ENCODE peak calls at places on chromosomes 11 and 22, in six cellular contexts. N, D, Q, W, U and S are unnamed samples. For H3K27me3, the result is how much of the 10 kb centered on the place peaks cover.

GRCh38 chr22:38868886-38869381 is 3.1 kb downstream of the CBX6 start:
- DNase-seq in N (peak), D (peak), Q (peak), W (peak), U (peak), S (peak)

GRCh38 chr11:69436041-69436982 is 45.2 kb upstream of the LINC01488 start:
- DNase-seq in N (no peak), D (no peak), Q (no peak), W (no peak), U (no peak), S (no peak)

GRCh38 chr22:31488346-31488883 is 1.2 kb downstream of the EIF4ENIF1 start:
- DNase-seq in N (no peak), D (no peak), Q (no peak), W (no peak), U (no peak), S (no peak)

GRCh38 chr11:86416494-86416893 is 41.8 kb downstream of the CCDC81 start:
- DNase-seq in N (no peak), D (no peak), Q (no peak), W (no peak), U (no peak), S (no peak)

GRCh38 chr11:8671242-8671641 is 11.2 kb downstream of the TRIM66 start:
- DNase-seq in N (peak), D (peak), Q (no peak), W (peak), U (peak), S (peak)

GRCh38 chr22:42462016-42462415 is 29.8 kb upstream of the NFAM1 start:
- DNase-seq in N (no peak), D (no peak), Q (no peak), W (no peak), U (no peak), S (no peak)

GRCh38 chr11:131421066-131421855 is 50.8 kb downstream of the NTM start:
- DNase-seq in N (no peak), D (no peak), Q (no peak), W (no peak), U (no peak), S (no peak)

GRCh38 chr22:17537155-17537554 is 26.1 kb upstream of the SLC25A18 start:
- DNase-seq in N (no peak), D (no peak), Q (no peak), W (no peak), U (no peak), S (no peak)

GRCh38 chr11:118849825-118850224 is 33.9 kb upstream of the CXCR5 start:
- DNase-seq in N (no peak), D (no peak), Q (no peak), W (no peak), U (no peak), S (no peak)

GRCh38 chr11:65065898-65066297 is 7.5 kb upstream of the NAALADL1 start:
- DNase-seq in N (no peak), D (no peak), Q (no peak), W (no peak), U (no peak), S (no peak)

GRCh38 chr11:32562839-32563599 is 20.6 kb upstream of the EIF3M start:
- DNase-seq in N (no peak), D (no peak), Q (no peak), W (no peak), U (no peak), S (no peak)

GRCh38 chr22:36302439-36303114 is 49.6 kb downstream of the APOL1 start:
- DNase-seq in N (no peak), D (no peak), Q (no peak), W (no peak), U (no peak), S (no peak)
- H3K27ac ChIP-seq in N (no peak), D (no peak), Q (no peak), W (no peak), U (no peak), S (peak)

GRCh38 chr22:36815558-36816337 is 1.1 kb downstream of the PVALB start:
- DNase-seq in N (no peak), D (no peak), Q (no peak), W (no peak), U (no peak), S (no peak)

GRCh38 chr22:36817429-36817783 is 571 bp upstream of the PVALB start:
- DNase-seq in N (no peak), D (no peak), Q (no peak), W (no peak), U (no peak), S (no peak)

GRCh38 chr22:36816338-36816634 is 549 bp downstream of the PVALB start:
- DNase-seq in N (no peak), D (no peak), Q (no peak), W (no peak), U (no peak), S (no peak)

GRCh38 chr22:36816635-36817428 is at the start of gene PVALB:
- DNase-seq in N (peak), D (peak), Q (no peak), W (no peak), U (peak), S (no peak)

DNA sequence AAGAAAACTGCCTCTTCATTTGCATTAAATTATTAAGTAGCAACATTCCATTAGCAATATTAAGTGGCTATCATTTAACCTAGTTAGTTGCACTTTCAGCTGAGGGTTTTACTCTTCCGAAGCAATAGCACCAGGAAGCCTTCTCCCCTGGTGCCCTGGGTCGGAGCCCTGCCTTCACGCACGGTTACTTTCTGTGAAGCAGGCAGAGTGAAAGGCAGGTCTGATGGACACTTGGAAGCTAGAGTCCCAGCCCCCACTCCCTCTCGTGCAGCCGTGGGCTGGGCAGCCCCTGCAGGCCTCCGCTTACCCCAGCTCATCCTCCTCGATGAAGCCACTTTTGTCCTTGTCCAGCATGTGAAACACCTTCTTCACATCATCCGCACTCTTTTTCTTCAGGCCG is 2.0 kb downstream of the PVALB start:
- DNase-seq in N (no peak), D (no peak), Q (no peak), W (no peak), U (no peak), S (no peak)
- H3K27me3 ChIP-seq in N (under half), D (half or more), Q (under half), W (half or more), U (under half), S (under half)

DNA sequence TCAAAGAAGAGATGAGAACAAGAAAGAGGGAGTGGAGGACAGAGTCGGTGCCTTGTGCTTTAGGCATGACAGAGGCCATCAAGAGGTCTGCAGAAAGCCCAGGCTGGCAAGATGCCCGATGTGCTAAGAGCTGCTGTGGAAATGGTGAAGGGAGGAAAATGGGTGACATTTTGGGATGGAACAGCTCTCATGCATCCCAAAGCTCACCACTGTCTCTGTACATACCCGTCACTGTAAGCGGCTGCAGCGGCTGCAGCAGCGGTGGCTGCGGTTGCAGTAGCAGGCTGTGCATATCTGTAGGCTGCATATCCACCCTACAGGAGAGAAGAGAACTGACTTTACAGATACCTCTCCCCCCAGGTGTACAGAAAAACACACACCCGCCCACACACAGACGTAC is 28.6 kb downstream of the APOL5 start:
- DNase-seq in N (no peak), D (peak), Q (no peak), W (no peak), U (no peak), S (no peak)
- H3K27ac ChIP-seq in N (no peak), D (no peak), Q (no peak), W (no peak), U (no peak), S (no peak)

GRCh38 chr11:520428-521178 is 13.6 kb upstream of the RNH1 start:
- DNase-seq in N (peak), D (peak), Q (no peak), W (peak), U (no peak), S (no peak)
- H3K27me3 ChIP-seq in N (under half), D (under half), Q (under half), W (under half), U (under half), S (under half)

GRCh38 chr11:120121336-120121735 is 16.6 kb downstream of the TRIM29 start:
- DNase-seq in N (no peak), D (no peak), Q (no peak), W (no peak), U (no peak), S (no peak)

GRCh38 chr11:120121914-120122473 is 15.9 kb downstream of the TRIM29 start:
- DNase-seq in N (peak), D (no peak), Q (no peak), W (no peak), U (no peak), S (no peak)

GRCh38 chr11:120119121-120119520 is 18.8 kb downstream of the TRIM29 start:
- DNase-seq in N (no peak), D (no peak), Q (no peak), W (no peak), U (no peak), S (no peak)

GRCh38 chr11:120122921-120123683 is 14.8 kb downstream of the TRIM29 start:
- DNase-seq in N (no peak), D (no peak), Q (no peak), W (no peak), U (no peak), S (no peak)

GRCh38 chr11:120120805-120121335 is 17.0 kb downstream of the TRIM29 start:
- DNase-seq in N (no peak), D (no peak), Q (no peak), W (no peak), U (no peak), S (no peak)
- H3K27ac ChIP-seq in N (no peak), D (no peak), Q (no peak), W (peak), U (no peak), S (no peak)

DNA sequence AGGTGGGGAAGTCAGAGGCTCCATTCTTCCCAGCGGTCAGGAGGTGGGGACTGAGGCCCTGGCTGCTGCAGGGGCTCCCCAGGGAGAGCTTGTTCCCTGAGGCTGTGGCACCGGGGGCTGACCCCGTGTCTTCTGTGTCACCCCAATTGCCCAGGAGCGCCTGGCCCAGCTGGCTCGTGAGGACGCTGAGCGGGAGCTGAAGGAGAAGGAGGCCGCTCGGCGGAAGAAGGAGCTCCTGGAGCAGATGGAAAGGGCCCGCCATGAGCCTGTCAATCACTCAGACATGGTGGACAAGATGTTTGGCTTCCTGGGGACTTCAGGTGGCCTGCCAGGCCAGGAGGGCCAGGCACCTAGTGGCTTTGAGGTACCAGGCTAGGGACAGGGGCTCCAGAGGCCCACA is 53.2 kb downstream of the MYO7A start:
- DNase-seq in N (no peak), D (no peak), Q (no peak), W (no peak), U (no peak), S (no peak)
- H3K27me3 ChIP-seq in N (under half), D (under half), Q (under half), W (under half), U (under half), S (under half)

GRCh38 chr11:60923800-60924109 is 505 bp upstream of the TMEM132A start:
- DNase-seq in N (no peak), D (no peak), Q (no peak), W (no peak), U (no peak), S (no peak)
- H3K27ac ChIP-seq in N (no peak), D (no peak), Q (no peak), W (no peak), U (no peak), S (no peak)